ENCODE peak calls at places on chromosomes 16 and 17, in seven cellular contexts. C is HCT116, Y is GM23248, E is GM23338, X is hepatocyte, P is PC-3, T is neural progenitor cell. A is an unnamed sample.

GRCh38 chr17:32518856-32519768 is 32.3 kb downstream of the CDK5R1 start:
- DNase-seq in T (peak), X (peak), C (no peak), Y (peak), P (peak), E (peak), A (no peak)

GRCh38 chr17:79618383-79619067 is 7.7 kb upstream of the RBFOX3 start:
- DNase-seq in E (no peak), T (no peak), C (no peak), Y (no peak), P (no peak), X (no peak), A (no peak)

GRCh38 chr17:3667366-3668278 is 756 bp downstream of the TAX1BP3 start:
- DNase-seq in P (peak), E (peak), X (peak), Y (peak), C (no peak), T (peak), A (no peak)

GRCh38 chr17:50495918-50496317 is 12.3 kb upstream of the MYCBPAP start:
- DNase-seq in Y (peak), X (no peak), E (no peak), T (no peak), P (peak), C (no peak), A (no peak)

GRCh38 chr16:80719573-80719972 is 84.8 kb downstream of the CDYL2 start:
- DNase-seq in Y (no peak), P (no peak), E (no peak), T (no peak), X (no peak), C (no peak), A (peak)

GRCh38 chr16:11202260-11203091 is 53.5 kb downstream of the SOCS1 start:
- DNase-seq in C (no peak), E (no peak), T (peak), X (no peak), P (no peak), Y (peak), A (no peak)

GRCh38 chr17:37698132-37698615 is 46.7 kb downstream of the HNF1B start:
- DNase-seq in P (peak), C (peak), E (no peak), Y (peak), X (no peak), T (no peak), A (no peak)

GRCh38 chr16:57308041-57308440 is 23.6 kb upstream of the PLLP start:
- DNase-seq in P (no peak), C (no peak), Y (no peak), T (no peak), X (no peak), E (no peak), A (no peak)

GRCh38 chr17:81045590-81046095 is 10.7 kb downstream of the BAIAP2 start:
- DNase-seq in T (no peak), P (no peak), Y (no peak), C (no peak), E (no peak), X (no peak), A (no peak)

GRCh38 chr16:4316732-4317461 is 1.0 kb downstream of the GLIS2 start:
- DNase-seq in C (no peak), E (no peak), X (peak), P (peak), Y (peak), T (no peak), A (no peak)

GRCh38 chr17:73286863-73287296 is 24.9 kb downstream of the CDC42EP4 start:
- DNase-seq in T (no peak), X (no peak), Y (peak), C (no peak), E (no peak), P (peak), A (no peak)

GRCh38 chr16:23408242-23409201 is 44.5 kb downstream of the COG7 start:
- DNase-seq in E (peak), T (peak), C (no peak), P (peak), Y (peak), X (peak), A (no peak)

GRCh38 chr16:50298075-50298460 is 31.7 kb downstream of the ADCY7 start:
- DNase-seq in E (no peak), C (no peak), Y (no peak), P (no peak), T (no peak), X (no peak), A (no peak)

GRCh38 chr17:6366144-6366755 is 68.7 kb downstream of the AIPL1 start:
- DNase-seq in X (peak), C (peak), P (peak), T (no peak), Y (peak), E (no peak), A (no peak)

DNA sequence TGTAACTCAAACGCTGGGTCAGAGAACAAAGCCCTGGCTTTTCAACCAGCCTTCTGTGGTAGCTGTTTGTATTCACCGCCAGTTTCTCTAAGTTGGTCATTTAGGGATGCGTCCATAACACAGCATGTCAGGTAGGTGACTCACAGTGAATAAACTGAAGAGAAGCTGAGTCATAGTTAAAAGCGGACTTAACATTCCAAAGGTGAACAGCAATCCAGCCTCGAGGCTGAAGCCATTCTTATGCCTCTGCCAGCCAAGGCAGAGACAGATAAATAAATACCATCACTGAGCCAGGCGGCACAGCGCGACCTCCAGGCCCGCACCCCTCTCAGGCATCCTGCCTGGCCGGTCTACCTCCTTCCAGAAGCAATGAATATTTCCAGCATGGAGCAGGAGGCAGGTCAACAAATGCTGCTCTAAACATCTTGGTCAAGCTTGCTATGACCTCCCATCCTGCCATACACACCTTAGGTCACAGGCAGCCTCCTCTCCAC is 12.4 kb upstream of the CACNG4 start:
- DNase-seq in Y (peak), P (peak), E (peak), X (peak), T (peak), C (peak), A (no peak)
- H2AFZ ChIP-seq in Y (no peak), P (peak), E (peak), X (no peak), T (no peak), C (no peak), A (no peak)

GRCh38 chr17:57604771-57605733 is 140.0 kb downstream of the CCDC182 start:
- DNase-seq in E (peak), Y (peak), P (no peak), X (peak), C (no peak), T (peak), A (peak)
- H3K4me3 ChIP-seq in E (no peak), Y (no peak), P (no peak), X (no peak), C (no peak), T (no peak), A (peak)

GRCh38 chr17:34251186-34251585 is 3.9 kb upstream of the CCL2 start:
- DNase-seq in C (no peak), X (no peak), T (no peak), Y (no peak), E (no peak), P (no peak), A (no peak)
- TF ChIP-seq EZH2phosphoT487 in C (no peak), X (no peak), T (no peak), Y (no peak), E (no peak), P (no peak), A (no peak)

GRCh38 chr16:14505846-14506245 is 124.2 kb downstream of the PARN start:
- DNase-seq in C (no peak), E (no peak), X (no peak), Y (peak), P (peak), T (no peak), A (no peak)

GRCh38 chr16:14500791-14501190 is 129.3 kb downstream of the PARN start:
- DNase-seq in Y (peak), P (no peak), X (no peak), T (no peak), C (no peak), E (no peak), A (no peak)

GRCh38 chr16:14502256-14502875 is 127.7 kb downstream of the PARN start:
- DNase-seq in C (no peak), P (no peak), Y (no peak), X (no peak), T (no peak), E (no peak), A (no peak)

GRCh38 chr16:14501331-14502255 is 128.5 kb downstream of the PARN start:
- DNase-seq in Y (peak), C (peak), E (peak), P (peak), X (peak), T (peak), A (no peak)

DNA sequence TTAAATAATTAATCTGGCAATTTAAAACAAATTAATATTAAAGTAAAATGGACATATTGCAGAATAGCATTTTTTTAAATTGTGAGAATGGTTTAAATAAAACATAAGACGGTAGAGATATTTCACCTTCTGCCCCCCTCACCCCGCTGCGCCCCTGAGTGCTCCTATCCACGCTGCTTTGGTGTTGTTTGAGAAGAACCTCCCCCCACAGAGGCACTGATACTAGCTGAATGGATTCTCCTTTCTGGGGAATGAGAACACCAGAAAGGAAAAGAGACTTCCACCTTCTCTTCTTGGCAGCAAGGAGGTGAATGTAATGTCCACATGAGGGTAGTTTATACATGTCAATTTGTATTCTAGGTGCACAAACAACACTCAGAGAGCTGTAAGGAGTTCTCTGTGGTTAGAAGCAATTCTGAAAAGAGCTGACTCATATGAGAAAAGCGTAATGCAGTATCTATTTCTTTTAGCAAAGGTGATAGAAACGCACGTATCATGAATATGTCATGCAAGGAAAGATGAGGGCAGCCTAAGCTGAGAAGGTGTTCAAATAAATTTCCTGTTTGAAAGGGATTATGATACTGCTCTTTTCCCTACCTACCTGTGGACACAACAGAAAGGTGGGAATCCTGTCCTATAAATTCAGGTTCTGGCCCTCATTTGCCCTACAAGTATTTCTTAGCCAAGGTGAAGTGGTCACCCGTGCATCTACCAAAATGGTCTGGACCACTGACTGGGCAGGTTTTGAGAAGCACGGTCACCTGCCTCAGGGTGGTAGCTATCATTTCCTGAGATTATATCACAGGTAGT is 126.9 kb downstream of the PARN start:
- DNase-seq in E (no peak), C (no peak), P (peak), Y (peak), X (no peak), T (no peak), A (no peak)
- H2AFZ ChIP-seq in E (no peak), C (no peak), P (peak), Y (no peak), X (no peak), T (no peak), A (no peak)

GRCh38 chr17:40283662-40284061 is 4.0 kb upstream of the CDC6 start:
- DNase-seq in T (no peak), Y (peak), C (peak), X (peak), P (peak), E (no peak), A (no peak)

GRCh38 chr17:40284085-40284713 is 3.5 kb upstream of the CDC6 start:
- DNase-seq in X (peak), Y (peak), T (no peak), E (no peak), P (peak), C (peak), A (no peak)

GRCh38 chr17:40286473-40286872 is 1.2 kb upstream of the CDC6 start:
- DNase-seq in E (no peak), C (no peak), Y (no peak), T (no peak), P (no peak), X (no peak), A (no peak)

GRCh38 chr17:40287494-40288369 is at the start of gene CDC6:
- DNase-seq in P (peak), X (peak), Y (peak), E (peak), T (peak), C (peak), A (peak)

DNA sequence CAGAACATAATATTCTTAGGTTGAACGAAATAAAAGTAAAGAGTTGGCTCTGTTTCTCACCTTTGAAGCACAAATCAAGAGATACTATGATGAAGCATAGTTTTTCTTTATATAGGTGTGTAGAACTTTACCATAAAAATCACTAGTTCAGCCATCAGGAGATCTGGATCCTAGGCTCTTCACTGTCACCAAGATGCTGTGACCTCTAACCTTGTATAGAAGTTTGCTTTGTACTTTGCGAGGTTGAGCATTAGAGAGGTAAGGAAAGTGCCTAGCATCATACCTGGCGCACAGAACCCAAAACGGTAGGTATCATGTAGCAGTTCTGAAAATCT is 553 bp upstream of the CDC6 start:
- DNase-seq in X (no peak), C (no peak), P (no peak), Y (no peak), T (no peak), E (no peak), A (no peak)
- H3K4me3 ChIP-seq in X (no peak), C (no peak), P (peak), Y (peak), T (peak), E (no peak), A (peak)

A was measured in OCI-LY7.